ENCODE peak calls at places on chromosomes 6 and 20, in four cellular contexts. P is A549, O is GM23338, V is HCT116. R is an unnamed sample.

GRCh38 chr6:42390228-42390934 is 61.3 kb downstream of the TRERF1 start:
- DNase-seq in P (no peak), O (no peak), V (no peak), R (no peak)

GRCh38 chr20:48717959-48718223 is 109.9 kb downstream of the PREX1 start:
- DNase-seq in V (no peak), P (no peak), O (no peak), R (no peak)

GRCh38 chr6:36963451-36964290 is 9.1 kb downstream of the PI16 start:
- DNase-seq in O (peak; percentile 35), V (no peak), P (no peak), R (no peak)

GRCh38 chr6:36334832-36335459 is 1.7 kb downstream of the BNIP5 start:
- DNase-seq in O (no peak), V (no peak), P (no peak), R (no peak)

GRCh38 chr20:46260936-46261454 is 47.3 kb downstream of the CDH22 start:
- DNase-seq in O (no peak), V (no peak), P (no peak), R (no peak)

GRCh38 chr6:40722081-40722480 is 134.9 kb upstream of the LRFN2 start:
- DNase-seq in O (no peak), P (no peak), V (no peak), R (no peak)

GRCh38 chr6:157217894-157218370 is 105.4 kb downstream of the TMEM242 start:
- DNase-seq in O (no peak), V (no peak), P (no peak), R (no peak)

GRCh38 chr20:53344891-53345290 is 248.7 kb downstream of the ZNF217 start:
- DNase-seq in P (no peak), O (no peak), V (no peak), R (peak; percentile 15)

GRCh38 chr6:170048615-170049256 is 242.1 kb downstream of the DLL1 start:
- DNase-seq in O (no peak), P (no peak), V (no peak), R (peak; percentile 92)

GRCh38 chr6:114906096-114906495 is 563.3 kb upstream of the HS3ST5 start:
- DNase-seq in O (no peak), P (no peak), V (no peak), R (no peak)

GRCh38 chr6:3061501-3061941 is 6.8 kb upstream of the RIPK1 start:
- DNase-seq in P (no peak), O (no peak), V (no peak), R (no peak)
- H3K27ac ChIP-seq in P (no peak overlapping the region), O (no peak overlapping the region), V (no peak overlapping the region), R (no peak overlapping the region)

GRCh38 chr6:25629202-25629584 is 22.8 kb upstream of the SCGN start:
- DNase-seq in O (no peak), V (no peak), P (no peak), R (no peak)

GRCh38 chr6:25635886-25636317 is 16.1 kb upstream of the SCGN start:
- DNase-seq in O (no peak), V (no peak), P (no peak), R (no peak)

GRCh38 chr6:25628471-25629201 is 23.4 kb upstream of the SCGN start:
- DNase-seq in P (no peak), O (no peak), V (no peak), R (no peak)

GRCh38 chr6:25627001-25627400 is 25.0 kb upstream of the SCGN start:
- DNase-seq in P (no peak), O (peak; percentile 82), V (no peak), R (no peak)

DNA sequence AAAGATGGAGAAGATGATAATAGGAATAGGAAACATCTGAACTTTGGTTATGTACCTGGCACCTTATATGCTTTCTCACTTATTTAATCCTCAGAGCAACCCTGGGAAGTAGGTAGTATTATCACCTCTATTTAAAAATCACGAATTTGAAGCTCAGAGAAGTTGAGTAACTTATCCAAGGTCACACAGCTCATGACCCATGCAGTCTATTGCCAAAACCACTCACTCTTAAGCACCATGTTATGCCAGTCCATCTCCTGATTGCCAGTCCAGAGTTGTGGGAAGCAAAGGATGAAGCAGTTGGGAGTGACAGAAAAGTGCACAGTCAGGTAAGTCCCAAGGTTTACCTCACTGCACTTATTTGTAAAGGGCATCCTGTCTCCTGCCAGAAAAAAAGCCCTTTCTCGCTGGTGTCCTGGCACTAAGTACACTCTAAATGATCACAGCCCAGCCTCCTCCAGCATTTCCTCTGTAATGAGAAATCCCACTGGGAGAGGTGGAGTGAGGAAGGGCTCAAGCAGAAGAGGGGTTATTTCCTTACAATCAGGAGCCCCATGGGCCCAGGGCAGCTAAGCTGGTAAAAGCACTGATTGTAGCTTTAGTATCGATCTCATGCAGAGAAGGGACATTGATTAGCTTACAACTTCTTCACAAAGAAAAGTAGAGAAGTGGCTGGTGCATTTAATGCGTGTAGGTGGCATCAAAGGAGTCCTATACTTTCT is 21.3 kb upstream of the SCGN start:
- DNase-seq in O (no peak), V (no peak), P (no peak), R (no peak)
- TF ChIP-seq REST in O (no peak), V (no peak), P (no peak), R (no peak)

GRCh38 chr6:56073761-56074160 is 173.6 kb downstream of the COL21A1 start:
- DNase-seq in O (no peak), V (no peak), P (no peak), R (no peak)

GRCh38 chr6:56076033-56076432 is 171.3 kb downstream of the COL21A1 start:
- DNase-seq in O (no peak), P (peak; percentile 43), V (no peak), R (no peak)

GRCh38 chr6:56073315-56073714 is 174.1 kb downstream of the COL21A1 start:
- DNase-seq in O (no peak), V (no peak), P (no peak), R (no peak)

DNA sequence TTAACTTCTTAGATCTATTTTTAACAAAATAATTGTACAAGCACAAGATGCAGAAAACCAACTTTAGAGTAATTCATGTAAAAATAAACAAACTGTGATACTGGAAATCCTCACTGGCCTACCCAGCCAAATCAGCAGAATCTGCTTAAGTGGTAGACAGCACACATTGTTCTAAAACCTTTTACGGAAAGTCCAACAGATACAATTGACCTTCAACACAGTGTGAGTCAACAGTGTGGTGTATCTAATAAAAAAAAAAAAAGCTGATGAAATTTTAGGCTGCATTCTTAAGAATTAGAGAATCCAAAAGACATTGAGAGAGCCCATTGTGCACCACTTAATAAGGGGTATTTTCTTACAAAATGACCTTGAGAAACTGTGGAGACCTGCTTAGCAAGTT is 174.5 kb downstream of the COL21A1 start:
- DNase-seq in O (no peak), P (no peak), V (no peak), R (no peak)
- H3K4me3 ChIP-seq in O (no peak overlapping the region), P (no peak overlapping the region), V (no peak overlapping the region), R (no peak overlapping the region)

GRCh38 chr6:884570-884969 is 191.6 kb upstream of the EXOC2 start:
- DNase-seq in V (no peak), P (no peak), O (no peak), R (no peak)
- H3K27ac ChIP-seq in V (no peak overlapping the region), P (no peak overlapping the region), O (no peak overlapping the region), R (no peak overlapping the region)